ENCODE peak calls at places on chromosome 9, in five cellular contexts. E, M, D, R and Z are unnamed samples. For H3K27me3, the result is how much of the 10 kb centered on the place peaks cover.

GRCh38 chr9:125785187-125785840 is 38.1 kb downstream of the PBX3 start:
- DNase-seq in R (no peak), D (no peak), E (no peak), M (no peak), Z (no peak)

GRCh38 chr9:131394464-131395026 is 659 bp downstream of the PRRC2B start:
- DNase-seq in M (peak), R (no peak), D (no peak), E (no peak), Z (peak)

GRCh38 chr9:103397868-103398600 is 402.9 kb downstream of the CYLC2 start:
- DNase-seq in M (no peak), E (peak), D (no peak), R (no peak), Z (no peak)

GRCh38 chr9:133583586-133583985 is 25.6 kb downstream of the FAM163B start:
- DNase-seq in E (no peak), D (no peak), R (no peak), M (no peak), Z (no peak)

GRCh38 chr9:83630938-83631457 is 8.1 kb downstream of the IDNK start:
- DNase-seq in E (no peak), D (peak), R (no peak), M (no peak), Z (no peak)

GRCh38 chr9:61670616-61671015 is 480.8 kb downstream of the SPATA31A7 start:
- DNase-seq in R (no peak), E (no peak), D (no peak), M (no peak), Z (no peak)

GRCh38 chr9:93598647-93599241 is 22.4 kb downstream of the PHF2 start:
- DNase-seq in E (no peak), D (no peak), R (no peak), M (peak), Z (peak)

GRCh38 chr9:27125030-27125429 is 16.0 kb downstream of the TEK start:
- DNase-seq in R (peak), D (peak), M (peak), E (peak), Z (no peak)

GRCh38 chr9:27196383-27196782 is 87.4 kb downstream of the TEK start:
- DNase-seq in M (no peak), D (no peak), E (no peak), R (no peak), Z (no peak)

GRCh38 chr9:13026956-13027355 is 252.1 kb downstream of the LURAP1L start:
- DNase-seq in D (no peak), M (no peak), R (no peak), E (no peak), Z (no peak)

GRCh38 chr9:81825831-81826540 is 102.2 kb upstream of the SPATA31D4 start:
- DNase-seq in E (peak), D (peak), M (no peak), R (no peak), Z (no peak)

GRCh38 chr9:99118782-99119466 is 14.0 kb downstream of the TGFBR1 start:
- DNase-seq in M (no peak), D (no peak), R (no peak), E (no peak), Z (no peak)

GRCh38 chr9:89690334-89690912 is 85.6 kb downstream of the GADD45G start:
- DNase-seq in E (no peak), D (no peak), M (no peak), R (no peak), Z (no peak)

GRCh38 chr9:124309665-124310064 is 51.9 kb downstream of the NEK6 start:
- DNase-seq in R (peak), E (peak), D (peak), M (no peak), Z (peak)

GRCh38 chr9:101184813-101185278 is 156.3 kb downstream of the PLPPR1 start:
- DNase-seq in D (no peak), R (no peak), M (no peak), E (no peak), Z (no peak)
- H3K27ac ChIP-seq in D (no peak), R (no peak), M (no peak), E (no peak), Z (no peak)

GRCh38 chr9:137298401-137298982 is 3.6 kb downstream of the NRARP start:
- DNase-seq in E (no peak), R (no peak), M (no peak), D (no peak), Z (no peak)

GRCh38 chr9:137296214-137297059 is 5.6 kb downstream of the NRARP start:
- DNase-seq in M (peak), D (peak), R (no peak), E (no peak), Z (no peak)

GRCh38 chr9:137295313-137296213 is 6.5 kb downstream of the NRARP start:
- DNase-seq in D (no peak), E (peak), R (no peak), M (no peak), Z (no peak)

GRCh38 chr9:137297966-137298365 is 4.1 kb downstream of the NRARP start:
- DNase-seq in R (no peak), D (no peak), M (no peak), E (no peak), Z (no peak)

DNA sequence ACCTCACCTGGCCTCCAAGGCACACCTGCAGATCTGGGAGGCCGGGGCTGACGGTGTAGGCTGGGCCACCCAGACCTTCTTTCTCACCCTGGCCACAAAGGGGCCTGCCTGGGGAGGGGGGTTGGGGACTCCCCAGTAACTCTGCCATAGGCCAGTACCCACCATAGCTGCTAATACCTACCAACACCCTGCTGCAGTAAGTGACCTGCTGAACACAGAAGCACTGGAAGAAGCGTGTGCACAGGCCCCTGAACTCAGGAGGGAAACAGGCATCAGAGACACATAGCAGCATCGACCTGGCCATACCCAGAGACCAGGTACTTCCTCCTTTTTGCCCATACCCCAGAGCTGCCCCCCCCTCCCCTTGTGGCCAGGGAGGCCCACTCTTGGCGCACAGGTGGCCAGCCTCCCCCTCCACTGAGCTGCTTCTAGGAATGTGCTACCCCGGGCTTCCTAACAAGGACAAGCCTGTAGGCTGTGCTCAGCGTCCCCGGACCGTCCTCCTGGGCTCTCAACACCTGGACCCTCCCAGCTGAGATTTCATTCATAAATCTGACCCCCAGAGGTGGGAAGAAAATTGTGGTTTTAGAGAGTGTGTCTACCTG is 4.9 kb downstream of the NRARP start:
- DNase-seq in E (no peak), D (no peak), R (no peak), M (no peak), Z (no peak)
- H3K27me3 ChIP-seq in E (under half), D (under half), R (half or more), M (under half), Z (under half)

DNA sequence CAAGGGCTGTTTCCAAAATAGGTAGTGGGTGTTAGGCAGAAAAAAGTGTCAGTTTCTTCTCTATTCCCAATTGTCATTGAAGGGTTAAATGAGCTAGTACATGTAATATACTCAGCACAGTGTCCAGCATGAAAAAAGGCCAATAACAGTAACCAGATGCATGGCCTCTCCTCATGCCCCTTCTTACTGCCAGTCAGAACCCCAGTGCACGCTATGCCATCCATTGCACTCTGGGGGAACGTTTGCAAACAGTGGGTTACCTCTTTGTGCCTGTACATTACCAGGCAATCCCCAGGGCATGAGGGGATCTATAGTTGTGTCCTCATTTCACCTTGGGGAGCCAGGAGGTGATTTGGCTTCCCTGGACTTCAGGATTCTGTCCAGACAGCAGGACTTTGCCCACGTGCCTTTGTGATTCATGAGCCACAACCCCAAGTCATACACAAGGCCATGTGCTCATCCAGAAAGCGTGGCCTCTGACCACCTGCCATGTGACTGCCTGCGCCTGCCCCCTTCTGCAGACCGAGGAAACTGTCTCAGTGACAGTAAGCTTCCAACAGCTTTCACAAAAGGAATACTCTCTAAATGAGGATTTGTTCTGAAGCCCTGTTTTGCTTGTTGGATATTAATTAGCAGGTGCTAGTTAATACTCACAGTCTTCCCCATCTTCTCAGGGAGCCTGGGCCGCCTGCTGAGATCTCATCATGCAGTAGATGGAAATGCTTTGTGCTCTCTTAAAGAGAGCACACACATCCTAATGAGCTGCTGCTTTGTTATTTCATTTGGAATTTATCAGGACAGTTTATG is 36.8 kb upstream of the ANGPTL2 start:
- DNase-seq in M (peak), R (peak), E (no peak), D (peak), Z (peak)
- TF ChIP-seq CTCF in M (peak), R (peak), E (no peak), D (peak), Z (no peak)

DNA sequence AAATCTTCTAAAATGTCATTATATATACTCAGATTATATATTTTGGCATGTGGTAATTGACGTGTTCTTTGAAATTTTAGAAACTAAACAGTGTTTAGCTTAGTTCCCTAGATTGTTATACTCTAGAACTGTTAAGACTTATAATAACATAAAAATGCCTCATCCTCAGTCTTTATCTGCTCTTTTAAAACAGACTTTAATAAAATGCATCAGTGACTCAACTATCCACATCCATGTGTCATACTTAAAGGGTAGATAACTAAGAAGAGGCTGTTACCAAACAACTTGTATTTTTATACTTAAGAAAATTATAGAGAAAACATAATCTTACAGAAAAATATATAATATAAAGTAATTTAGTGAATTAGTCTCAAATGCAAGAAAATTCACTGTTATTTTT is 15.2 kb downstream of the NFIL3 start:
- DNase-seq in E (no peak), D (peak), M (no peak), R (no peak), Z (no peak)
- H3K27ac ChIP-seq in E (no peak), D (no peak), M (no peak), R (peak), Z (no peak)